ENCODE peak calls at places on chromosomes 7 and 10, in five cellular contexts. M is foreskin fibroblast, A is nephron progenitor cell, J is GM12865, N is WTC11. D is an unnamed sample.

GRCh38 chr7:116805100-116805544 is 57.3 kb upstream of the CAPZA2 start:
- DNase-seq in N (no peak), A (peak; percentile 22), M (no peak), J (no peak), D (no peak)

GRCh38 chr7:151740180-151740845 is 136.6 kb downstream of the PRKAG2 start:
- DNase-seq in M (no peak), N (no peak), A (no peak), J (no peak), D (peak; percentile 61)

GRCh38 chr10:69479241-69479730 is 28.0 kb downstream of the TSPAN15 start:
- DNase-seq in M (no peak), N (no peak), J (no peak), A (no peak), D (no peak)

GRCh38 chr10:96496281-96496925 is 17.3 kb downstream of the TLL2 start:
- DNase-seq in J (peak; percentile 11), A (peak; percentile 65), N (peak; percentile 30), M (no peak), D (no peak)

GRCh38 chr10:49568235-49568634 is 29.3 kb upstream of the ERCC6 start:
- DNase-seq in J (peak; percentile 71), M (no peak), N (no peak), A (no peak), D (peak; percentile 31)

GRCh38 chr7:249979-250378 is 40.0 kb upstream of the FOXL3 start:
- DNase-seq in J (no peak), M (no peak), N (no peak), A (no peak), D (no peak)

GRCh38 chr7:12785473-12785872 is 98.0 kb downstream of the ARL4A start:
- DNase-seq in A (no peak), J (no peak), M (no peak), N (no peak), D (no peak)

GRCh38 chr7:88449410-88449809 is 142.7 kb upstream of the STEAP4 start:
- DNase-seq in M (no peak), J (no peak), A (no peak), N (no peak), D (no peak)

GRCh38 chr7:73707045-73707631 is 12.3 kb downstream of the STX1A start:
- DNase-seq in A (no peak), J (no peak), M (no peak), N (no peak), D (peak; percentile 20)

GRCh38 chr10:22294694-22295093 is 21.5 kb upstream of the COMMD3 start:
- DNase-seq in J (no peak), A (no peak), N (no peak), M (no peak), D (no peak)

GRCh38 chr7:108452707-108453106 is 3.5 kb downstream of the NRCAM start:
- DNase-seq in J (peak; percentile 41), M (no peak), N (no peak), A (no peak), D (peak; percentile 47)

GRCh38 chr7:93198472-93198871 is 27.8 kb downstream of the HEPACAM2 start:
- DNase-seq in J (no peak), A (no peak), M (no peak), N (no peak), D (no peak)

GRCh38 chr7:55056577-55057480 is 38.0 kb downstream of the EGFR start:
- DNase-seq in M (peak; percentile 77), A (no peak), N (no peak), J (no peak), D (peak; percentile 83)

GRCh38 chr10:28503114-28503513 is 29.8 kb upstream of the WAC start:
- DNase-seq in M (no peak), N (no peak), A (no peak), J (no peak), D (no peak)

GRCh38 chr10:12387561-12388210 is 38.3 kb downstream of the CAMK1D start:
- DNase-seq in N (no peak), M (no peak), A (no peak), J (no peak), D (no peak)

GRCh38 chr7:135584362-135585353 is 26.9 kb downstream of the NUP205 start:
- DNase-seq in J (no peak), M (peak; percentile 6), A (no peak), N (no peak), D (no peak)

GRCh38 chr10:104218751-104219150 is 13.4 kb downstream of the CFAP43 start:
- DNase-seq in M (no peak), J (peak; percentile 8), A (no peak), N (no peak), D (no peak)

GRCh38 chr7:104272767-104273384 is 55.5 kb upstream of the LHFPL3 start:
- DNase-seq in M (peak; percentile 8), N (no peak), J (peak; percentile 53), A (no peak), D (peak; percentile 38)

GRCh38 chr7:20030417-20030816 is 186.8 kb downstream of the MACC1 start:
- DNase-seq in A (no peak), N (no peak), M (no peak), J (peak; percentile 59), D (no peak)

GRCh38 chr7:27277628-27278027 is 35.0 kb downstream of the EVX1 start:
- DNase-seq in N (no peak), J (no peak), A (no peak), M (peak; percentile 25), D (peak; percentile 60)

GRCh38 chr7:83166781-83167180 is 4.1 kb upstream of the PCLO start:
- DNase-seq in A (no peak), J (no peak), N (no peak), M (no peak), D (no peak)

GRCh38 chr7:128459394-128459878 is 3.8 kb downstream of the HILPDA start:
- DNase-seq in N (peak; percentile 65), M (peak; percentile 57), J (peak; percentile 84), A (peak; percentile 46), D (peak; percentile 66)

GRCh38 chr7:151628846-151629604 is 109.3 kb upstream of the RHEB start:
- DNase-seq in N (peak; percentile 31), J (no peak), A (no peak), M (no peak), D (no peak)

GRCh38 chr7:18489624-18490023 is 5.9 kb upstream of the HDAC9 start:
- DNase-seq in M (no peak), A (no peak), N (no peak), J (no peak), D (no peak)

GRCh38 chr7:130648580-130648979 is 20.0 kb downstream of the COPG2 start:
- DNase-seq in J (peak; percentile 28), M (no peak), A (no peak), N (no peak), D (no peak)

GRCh38 chr7:133081119-133081604 is 728 bp downstream of the CHCHD3 start:
- DNase-seq in A (peak; percentile 23), J (peak; percentile 26), M (no peak), N (peak; percentile 17), D (peak; percentile 11)

GRCh38 chr7:151871904-151872303 is 5.0 kb downstream of the PRKAG2 start:
- DNase-seq in M (no peak), N (no peak), J (no peak), A (no peak), D (no peak)

GRCh38 chr7:105268056-105268455 is 120.7 kb downstream of the SRPK2 start:
- DNase-seq in N (no peak), J (peak; percentile 28), A (no peak), M (peak; percentile 46), D (peak; percentile 68)

GRCh38 chr7:301291-302053 is 11.5 kb downstream of the FOXL3 start:
- DNase-seq in N (no peak), J (no peak), A (peak; percentile 39), M (no peak), D (no peak)

GRCh38 chr10:71825217-71825616 is 25.8 kb downstream of the PSAP start:
- DNase-seq in A (no peak), M (no peak), J (no peak), N (no peak), D (no peak)

GRCh38 chr7:94590526-94591162 is 65.3 kb downstream of the SGCE start:
- DNase-seq in A (no peak), J (no peak), N (no peak), M (no peak), D (no peak)

GRCh38 chr7:772392-772791 is 45.3 kb upstream of the PRKAR1B start:
- DNase-seq in M (no peak), N (no peak), J (no peak), A (no peak), D (no peak)

GRCh38 chr10:27620425-27621397 is 116.6 kb downstream of the RAB18 start:
- DNase-seq in J (no peak), M (peak; percentile 79), N (no peak), A (no peak), D (peak; percentile 34)

DNA sequence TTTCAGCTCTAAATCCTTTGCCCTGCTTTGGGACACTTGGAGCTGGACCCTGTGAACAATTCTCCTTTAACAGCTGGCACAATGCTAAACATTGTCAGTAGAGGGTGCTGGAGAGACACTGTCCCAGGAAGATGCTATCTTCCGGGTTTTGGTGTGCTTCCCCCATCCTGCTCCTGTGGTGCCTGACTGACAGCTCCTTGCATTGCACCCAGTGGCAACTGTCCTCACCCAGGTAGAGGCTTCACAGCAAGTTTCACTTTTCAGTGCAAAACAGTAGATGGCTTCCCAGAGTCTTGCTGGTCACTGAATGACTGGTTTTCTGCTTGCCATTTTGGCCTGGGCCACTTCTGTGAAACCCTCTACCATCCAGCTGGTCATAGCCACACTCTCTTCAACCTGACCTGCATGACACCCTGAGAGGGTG is 77.3 kb downstream of the CDC14C start:
- DNase-seq in J (peak; percentile 71), A (peak; percentile 42), M (no peak), N (peak; percentile 68), D (no peak)
- TF ChIP-seq CTCF in J (peak; percentile 76), A (peak; percentile 67), M (peak; percentile 5), N (peak; percentile 69), D (peak; percentile 29)

GRCh38 chr7:156778201-156778600 is 114.8 kb downstream of the LMBR1 start:
- DNase-seq in M (no peak), N (no peak), J (no peak), A (no peak), D (no peak)
- TF ChIP-seq CTCF in M (no peak), N (no peak), J (no peak), A (no peak), D (no peak)

DNA sequence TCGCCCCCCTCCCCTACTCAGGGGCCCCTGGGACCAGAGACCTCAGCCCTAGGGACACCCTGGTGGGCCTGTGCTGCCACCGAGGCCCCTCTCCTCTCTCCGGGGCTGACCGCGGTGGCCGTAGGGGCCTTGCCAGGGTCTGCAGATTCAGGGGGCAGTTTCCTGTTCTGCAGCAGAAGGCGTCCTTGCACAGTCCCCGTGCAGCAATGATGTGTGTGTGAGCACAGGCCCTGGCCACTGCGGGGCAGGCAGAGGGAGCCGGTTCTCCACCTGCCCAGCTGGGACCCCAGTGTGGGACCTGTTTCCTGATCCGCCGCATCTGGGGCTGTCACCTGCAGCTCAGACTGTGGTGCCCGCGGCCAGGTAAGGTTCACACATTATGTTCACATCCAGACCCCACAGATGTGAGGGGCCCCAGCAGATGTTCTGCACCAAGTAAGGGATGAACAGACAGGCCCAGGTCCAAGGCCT is 60.7 kb upstream of the DNAJB6 start:
- DNase-seq in M (no peak), A (no peak), J (no peak), N (peak; percentile 52), D (no peak)
- TF ChIP-seq CTCF in M (no peak), A (no peak), J (no peak), N (no peak), D (no peak)

GRCh38 chr10:91887900-91888225 is 21.4 kb downstream of the FGFBP3 start:
- DNase-seq in M (no peak), J (no peak), N (no peak), A (no peak), D (no peak)
- TF ChIP-seq CTCF in M (no peak), J (no peak), N (no peak), A (no peak), D (no peak)

GRCh38 chr7:3722396-3722846 is 421.4 kb downstream of the SDK1 start:
- DNase-seq in N (peak; percentile 81), A (peak; percentile 56), J (no peak), M (peak; percentile 7), D (peak; percentile 33)
- TF ChIP-seq CTCF in N (peak; percentile 16), A (no peak), J (no peak), M (no peak), D (peak; percentile 67)